ENCODE peak calls at places on chromosomes 16 and 17, in nine cellular contexts. One of them, this sample, is unnamed.

GRCh38 chr17:41446806-41447205 is 6.0 kb upstream of the KRT38 start:
- DNase-seq in AG04449: peak
- DNase-seq in pancreas: no peak
- DNase-seq in KBM-7: no peak
- DNase-seq in activated CD8-positive, alpha-beta T cell treated with anti-CD3 and anti-CD28 coated beads for 36 hours: no peak
- DNase-seq in stimulated activated CD8-positive, alpha-beta memory T cell treated with anti-CD3 and anti-CD28 coated beads, Interleukin-7, amount 100 ng/mL, for 1 hour: no peak
- DNase-seq in activated CD4-positive, alpha-beta T cell treated with anti-CD3 and anti-CD28 coated beads for 36 hours: no peak
- DNase-seq in cardiac muscle cell: peak
- DNase-seq in T follicular helper cell: no peak
- DNase-seq in this sample: no peak

GRCh38 chr17:42472709-42473521 is 14.2 kb downstream of the ATP6V0A1 start:
- DNase-seq in AG04449: peak
- DNase-seq in pancreas: no peak
- DNase-seq in KBM-7: no peak
- DNase-seq in activated CD8-positive, alpha-beta T cell treated with anti-CD3 and anti-CD28 coated beads for 36 hours: no peak
- DNase-seq in stimulated activated CD8-positive, alpha-beta memory T cell treated with anti-CD3 and anti-CD28 coated beads, Interleukin-7, amount 100 ng/mL, for 1 hour: no peak
- DNase-seq in activated CD4-positive, alpha-beta T cell treated with anti-CD3 and anti-CD28 coated beads for 36 hours: no peak
- DNase-seq in cardiac muscle cell: peak
- DNase-seq in T follicular helper cell: no peak
- DNase-seq in this sample: no peak

GRCh38 chr16:28863929-28864886 is 565 bp downstream of the SH2B1 start:
- DNase-seq in AG04449: no peak
- DNase-seq in pancreas: no peak
- DNase-seq in KBM-7: peak
- DNase-seq in activated CD8-positive, alpha-beta T cell treated with anti-CD3 and anti-CD28 coated beads for 36 hours: no peak
- DNase-seq in stimulated activated CD8-positive, alpha-beta memory T cell treated with anti-CD3 and anti-CD28 coated beads, Interleukin-7, amount 100 ng/mL, for 1 hour: no peak
- DNase-seq in activated CD4-positive, alpha-beta T cell treated with anti-CD3 and anti-CD28 coated beads for 36 hours: peak
- DNase-seq in cardiac muscle cell: peak
- DNase-seq in T follicular helper cell: peak
- DNase-seq in this sample: no peak

GRCh38 chr17:67434061-67434525 is 57.0 kb downstream of the PITPNC1 start:
- DNase-seq in AG04449: no peak
- DNase-seq in pancreas: no peak
- DNase-seq in KBM-7: peak
- DNase-seq in activated CD8-positive, alpha-beta T cell treated with anti-CD3 and anti-CD28 coated beads for 36 hours: peak
- DNase-seq in stimulated activated CD8-positive, alpha-beta memory T cell treated with anti-CD3 and anti-CD28 coated beads, Interleukin-7, amount 100 ng/mL, for 1 hour: no peak
- DNase-seq in activated CD4-positive, alpha-beta T cell treated with anti-CD3 and anti-CD28 coated beads for 36 hours: peak
- DNase-seq in cardiac muscle cell: peak
- DNase-seq in T follicular helper cell: peak
- DNase-seq in this sample: peak

GRCh38 chr17:76537578-76538280 is at the start of gene CYGB:
- DNase-seq in AG04449: no peak
- DNase-seq in pancreas: no peak
- DNase-seq in KBM-7: no peak
- DNase-seq in activated CD8-positive, alpha-beta T cell treated with anti-CD3 and anti-CD28 coated beads for 36 hours: no peak
- DNase-seq in stimulated activated CD8-positive, alpha-beta memory T cell treated with anti-CD3 and anti-CD28 coated beads, Interleukin-7, amount 100 ng/mL, for 1 hour: no peak
- DNase-seq in activated CD4-positive, alpha-beta T cell treated with anti-CD3 and anti-CD28 coated beads for 36 hours: no peak
- DNase-seq in cardiac muscle cell: peak
- DNase-seq in T follicular helper cell: no peak
- DNase-seq in this sample: no peak

GRCh38 chr17:51229889-51230288 is 30.0 kb downstream of the MBTD1 start:
- DNase-seq in AG04449: no peak
- DNase-seq in pancreas: no peak
- DNase-seq in KBM-7: no peak
- DNase-seq in activated CD8-positive, alpha-beta T cell treated with anti-CD3 and anti-CD28 coated beads for 36 hours: no peak
- DNase-seq in stimulated activated CD8-positive, alpha-beta memory T cell treated with anti-CD3 and anti-CD28 coated beads, Interleukin-7, amount 100 ng/mL, for 1 hour: no peak
- DNase-seq in activated CD4-positive, alpha-beta T cell treated with anti-CD3 and anti-CD28 coated beads for 36 hours: no peak
- DNase-seq in cardiac muscle cell: no peak
- DNase-seq in T follicular helper cell: no peak
- DNase-seq in this sample: no peak

GRCh38 chr17:17387461-17388362 is 84.5 kb downstream of the NT5M start:
- DNase-seq in AG04449: no peak
- DNase-seq in pancreas: peak
- DNase-seq in KBM-7: no peak
- DNase-seq in activated CD8-positive, alpha-beta T cell treated with anti-CD3 and anti-CD28 coated beads for 36 hours: peak
- DNase-seq in stimulated activated CD8-positive, alpha-beta memory T cell treated with anti-CD3 and anti-CD28 coated beads, Interleukin-7, amount 100 ng/mL, for 1 hour: no peak
- DNase-seq in activated CD4-positive, alpha-beta T cell treated with anti-CD3 and anti-CD28 coated beads for 36 hours: peak
- DNase-seq in cardiac muscle cell: no peak
- DNase-seq in T follicular helper cell: no peak
- DNase-seq in this sample: peak

GRCh38 chr16:72979974-72980373 is 68.0 kb downstream of the ZFHX3 start:
- DNase-seq in AG04449: no peak
- DNase-seq in pancreas: no peak
- DNase-seq in KBM-7: no peak
- DNase-seq in activated CD8-positive, alpha-beta T cell treated with anti-CD3 and anti-CD28 coated beads for 36 hours: no peak
- DNase-seq in stimulated activated CD8-positive, alpha-beta memory T cell treated with anti-CD3 and anti-CD28 coated beads, Interleukin-7, amount 100 ng/mL, for 1 hour: no peak
- DNase-seq in activated CD4-positive, alpha-beta T cell treated with anti-CD3 and anti-CD28 coated beads for 36 hours: no peak
- DNase-seq in cardiac muscle cell: peak
- DNase-seq in T follicular helper cell: no peak
- DNase-seq in this sample: no peak

GRCh38 chr17:81309140-81309858 is 14.2 kb upstream of the SLC38A10 start:
- DNase-seq in AG04449: no peak
- DNase-seq in pancreas: peak
- DNase-seq in KBM-7: peak
- DNase-seq in activated CD8-positive, alpha-beta T cell treated with anti-CD3 and anti-CD28 coated beads for 36 hours: peak
- DNase-seq in stimulated activated CD8-positive, alpha-beta memory T cell treated with anti-CD3 and anti-CD28 coated beads, Interleukin-7, amount 100 ng/mL, for 1 hour: no peak
- DNase-seq in activated CD4-positive, alpha-beta T cell treated with anti-CD3 and anti-CD28 coated beads for 36 hours: peak
- DNase-seq in cardiac muscle cell: peak
- DNase-seq in T follicular helper cell: no peak
- DNase-seq in this sample: peak